ENCODE peak calls at places on chromosomes 2 and 18, in five cellular contexts. D, U, L, Z and G are unnamed samples.

GRCh38 chr2:191013617-191013875 is 425 bp downstream of the STAT1 start:
- DNase-seq in D (no peak), U (no peak), L (peak; percentile 13), Z (no peak), G (no peak)

GRCh38 chr2:25331686-25332365 is 9.9 kb downstream of the DNMT3A start:
- DNase-seq in D (peak; percentile 34), U (no peak), L (no peak), Z (no peak), G (no peak)

GRCh38 chr2:79178073-79178720 is 18.6 kb upstream of the REG3A start:
- DNase-seq in D (no peak), U (peak; percentile 54), L (no peak), Z (no peak), G (no peak)

GRCh38 chr18:48656582-48656981 is 117.8 kb downstream of the CTIF start:
- DNase-seq in D (peak; percentile 49), U (no peak), L (no peak), Z (peak; percentile 14), G (no peak)

GRCh38 chr2:163466583-163466982 is 269.2 kb downstream of the FIGN start:
- DNase-seq in D (no peak), U (no peak), L (no peak), Z (peak; percentile 6), G (no peak)

GRCh38 chr2:205780645-205781044 is 98.3 kb downstream of the NRP2 start:
- DNase-seq in D (no peak), U (no peak), L (no peak), Z (no peak), G (no peak)

GRCh38 chr2:12081481-12082210 is 335.2 kb downstream of the LPIN1 start:
- DNase-seq in D (no peak), U (no peak), L (peak; percentile 72), Z (no peak), G (peak; percentile 56)

GRCh38 chr2:238170386-238171071 is 11.8 kb downstream of the ERFE start:
- DNase-seq in D (no peak), U (no peak), L (no peak), Z (no peak), G (no peak)

GRCh38 chr18:47254341-47254939 is 3.0 kb upstream of the SKOR2 start:
- DNase-seq in D (peak; percentile 22), U (no peak), L (peak; percentile 8), Z (peak; percentile 14), G (no peak)

GRCh38 chr2:187511356-187512315 is 42.6 kb downstream of the TFPI start:
- DNase-seq in D (no peak), U (no peak), L (no peak), Z (no peak), G (no peak)

GRCh38 chr2:8525582-8526402 is 156.1 kb upstream of the ID2 start:
- DNase-seq in D (peak; percentile 12), U (peak; percentile 92), L (peak; percentile 71), Z (peak; percentile 48), G (peak; percentile 14)

GRCh38 chr18:37553633-37554398 is 11.8 kb downstream of the CELF4 start:
- DNase-seq in D (no peak), U (no peak), L (no peak), Z (no peak), G (no peak)

DNA sequence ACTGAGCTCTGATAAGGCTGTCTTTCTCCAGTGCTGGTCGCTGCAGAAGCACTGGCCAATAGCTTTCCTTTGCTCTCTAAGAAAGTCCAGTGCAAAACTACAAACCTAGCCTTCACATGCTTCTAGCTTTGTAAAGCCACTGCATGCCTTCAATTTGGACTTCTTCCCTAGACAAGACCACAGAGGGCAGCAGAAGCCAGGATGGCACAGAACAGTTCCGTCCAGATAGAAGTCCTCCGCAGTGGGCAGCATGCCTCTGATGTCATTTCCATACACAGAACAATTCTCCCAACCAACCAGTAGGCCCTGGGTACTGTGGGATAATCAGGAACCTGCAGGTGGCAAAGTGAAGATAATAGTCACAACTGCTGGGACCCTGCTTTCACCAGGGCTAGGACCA is 3.3 kb downstream of the ST6GAL2 start:
- DNase-seq in D (no peak), U (no peak), L (peak; percentile 33), Z (no peak), G (no peak)
- H3K4me3 ChIP-seq in D (no peak overlapping the region), U (no peak overlapping the region), L (no peak overlapping the region), Z (no peak overlapping the region), G (no peak overlapping the region)

GRCh38 chr2:106565599-106565998 is 78.4 kb downstream of the CD8B2 start:
- DNase-seq in D (no peak), U (no peak), L (no peak), Z (no peak), G (no peak)
- H3K9me3 ChIP-seq in D (no peaks in the 10 kb centered on the region), U (no peaks in the 10 kb centered on the region), L (no peaks in the 10 kb centered on the region), Z (no peaks in the 10 kb centered on the region), G (no peaks in the 10 kb centered on the region)

GRCh38 chr18:9916067-9916684 is 2.4 kb downstream of the VAPA start:
- DNase-seq in D (peak; percentile 25), U (no peak), L (peak; percentile 30), Z (no peak), G (no peak)
- H3K4me3 ChIP-seq in D (peak overlapping the region; percentile 87), U (no peak overlapping the region), L (peak overlapping the region; percentile 78), Z (peak overlapping the region; percentile 91), G (peak overlapping the region; percentile 92)

GRCh38 chr2:234137400-234138014 is 87.0 kb downstream of the SPP2 start:
- DNase-seq in D (peak; percentile 21), U (no peak), L (peak; percentile 89), Z (peak; percentile 88), G (no peak)
- H3K9me3 ChIP-seq in D (peaks cover 18% of the 10 kb centered on the region), U (no peaks in the 10 kb centered on the region), L (no peaks in the 10 kb centered on the region), Z (peaks cover 5% of the 10 kb centered on the region), G (peaks cover 12% of the 10 kb centered on the region)

GRCh38 chr2:102844911-102845310 is 83.1 kb downstream of the TMEM182 start:
- DNase-seq in D (no peak), U (no peak), L (no peak), Z (no peak), G (no peak)

GRCh38 chr2:102850888-102851287 is 89.1 kb downstream of the TMEM182 start:
- DNase-seq in D (no peak), U (no peak), L (no peak), Z (no peak), G (no peak)

GRCh38 chr2:102843759-102844443 is 82.1 kb downstream of the TMEM182 start:
- DNase-seq in D (no peak), U (no peak), L (no peak), Z (no peak), G (peak; percentile 5)

GRCh38 chr2:102848366-102848839 is 86.6 kb downstream of the TMEM182 start:
- DNase-seq in D (peak; percentile 3), U (peak; percentile 81), L (peak; percentile 28), Z (peak; percentile 36), G (peak; percentile 86)
- H3K4me3 ChIP-seq in D (no peak overlapping the region), U (no peak overlapping the region), L (no peak overlapping the region), Z (peak overlapping the region; percentile 52), G (peak overlapping the region; percentile 27)

GRCh38 chr2:35251156-35251555 is 1104.4 kb upstream of the CRIM1 start:
- DNase-seq in D (no peak), U (no peak), L (no peak), Z (no peak), G (no peak)
- H3K9me3 ChIP-seq in D (peaks cover 15% of the 10 kb centered on the region), U (no peaks in the 10 kb centered on the region), L (no peaks in the 10 kb centered on the region), Z (no peaks in the 10 kb centered on the region), G (no peaks in the 10 kb centered on the region)

DNA sequence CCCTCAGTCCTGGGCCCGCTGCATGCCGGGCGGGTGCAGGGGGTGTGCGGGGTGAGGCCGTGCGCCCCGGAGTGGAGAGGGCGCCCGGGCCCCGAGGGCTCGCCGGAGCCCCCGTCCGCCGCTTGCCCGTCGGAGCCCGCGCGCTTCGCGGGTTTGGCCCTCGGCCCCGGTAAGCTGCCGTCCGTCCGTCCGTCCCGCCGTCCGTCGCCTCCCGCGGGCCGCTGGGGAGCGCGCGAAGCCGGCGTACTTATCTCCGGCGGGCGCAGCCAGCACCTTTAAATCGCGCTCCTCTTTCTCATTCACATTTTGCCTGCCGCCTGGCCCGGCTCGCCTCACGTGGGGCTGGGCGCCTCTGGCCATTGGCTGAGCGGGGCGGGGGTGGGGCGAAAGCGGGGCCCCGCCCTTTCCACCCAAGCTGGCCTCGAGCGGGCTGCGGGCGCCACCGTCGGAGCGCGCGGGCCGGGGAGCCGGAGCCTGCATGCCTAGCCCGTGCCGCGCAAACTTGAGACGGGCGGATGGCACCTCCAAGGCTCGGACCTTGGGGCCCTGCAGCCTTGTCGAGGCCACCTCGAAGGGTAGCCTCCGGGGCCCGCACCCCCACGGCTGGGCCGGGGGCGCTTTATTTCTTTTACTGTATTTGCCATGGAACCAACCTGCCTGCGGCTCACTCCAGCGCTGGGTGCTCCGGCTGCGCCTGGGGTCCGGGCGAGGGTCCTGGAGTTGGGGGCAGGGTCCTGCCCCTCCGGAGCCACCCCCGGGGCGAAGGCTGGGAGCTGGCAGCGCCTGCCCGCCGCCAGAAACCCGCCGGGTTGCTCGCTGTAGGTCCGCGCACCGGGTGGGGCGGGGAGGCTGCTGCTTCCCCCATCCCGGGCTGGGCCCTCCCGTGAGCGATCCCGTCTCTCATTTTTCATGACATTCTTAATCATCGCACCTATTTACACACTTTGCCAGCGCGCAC is at the start of gene GBX2:
- DNase-seq in D (peak; percentile 17), U (no peak), L (peak; percentile 91), Z (peak; percentile 42), G (peak; percentile 79)
- H3K4me3 ChIP-seq in D (peak within 1 kb of the TSS; percentile 31), U (no peak within 1 kb of the TSS), L (peak within 1 kb of the TSS; percentile 91), Z (peak within 1 kb of the TSS; percentile 65), G (peak within 1 kb of the TSS; percentile 49)